ENCODE peak calls at places on chromosomes 13 and 19, in six cellular contexts. N is PC-3, I is adrenal gland, Z is omental fat pad, J is AG09309, X is GM06990. Y is an unnamed sample.
A peak's percentile ranks its signal among the peaks of the same experiment; 100 is the strongest.

GRCh38 chr19:44356383-44357111 is at the start of gene ZNF112:
- DNase-seq in Z (peak; percentile 54), J (peak; percentile 63), N (peak; percentile 92), I (peak; percentile 93), X (peak; percentile 14), Y (peak; percentile 91)

GRCh38 chr19:6213696-6214585 is 65.8 kb downstream of the MLLT1 start:
- DNase-seq in N (no peak), X (no peak), J (no peak), I (no peak), Z (no peak), Y (no peak)

GRCh38 chr19:7917292-7918061 is 2.7 kb upstream of the SNAPC2 start:
- DNase-seq in X (peak; percentile 72), N (peak; percentile 75), I (no peak), Z (no peak), J (no peak), Y (peak; percentile 40)

GRCh38 chr13:35787937-35788336 is 311.4 kb upstream of the MAB21L1 start:
- DNase-seq in Z (no peak), J (no peak), I (no peak), X (no peak), N (no peak), Y (no peak)

GRCh38 chr13:109428146-109428545 is 358.2 kb downstream of the IRS2 start:
- DNase-seq in X (no peak), N (no peak), I (no peak), J (no peak), Z (no peak), Y (no peak)

GRCh38 chr13:51999525-51999924 is 11.7 kb downstream of the ATP7B start:
- DNase-seq in J (no peak), I (no peak), N (peak; percentile 38), X (no peak), Z (no peak), Y (no peak)

GRCh38 chr13:27264181-27264580 is 6.4 kb upstream of the RASL11A start:
- DNase-seq in X (no peak), J (no peak), Z (no peak), N (no peak), I (peak; percentile 59), Y (peak; percentile 73)

GRCh38 chr13:84296386-84296785 is 414.1 kb upstream of the SLITRK1 start:
- DNase-seq in J (no peak), X (no peak), Z (no peak), N (no peak), I (no peak), Y (no peak)

GRCh38 chr13:29801737-29802305 is 48.6 kb downstream of the UBL3 start:
- DNase-seq in N (no peak), J (no peak), I (no peak), X (no peak), Z (no peak), Y (no peak)

GRCh38 chr13:46198794-46199193 is 12.9 kb upstream of the LRRC63 start:
- DNase-seq in N (no peak), I (no peak), Z (no peak), J (no peak), X (no peak), Y (no peak)

GRCh38 chr19:19474950-19475781 is 40.2 kb downstream of the TSSK6 start:
- DNase-seq in I (peak; percentile 58), J (no peak), X (no peak), N (no peak), Z (no peak), Y (no peak)

GRCh38 chr19:24074720-24075119 is 12.3 kb upstream of the ZNF254 start:
- DNase-seq in Z (no peak), X (no peak), N (peak; percentile 81), I (no peak), J (no peak), Y (peak; percentile 30)

GRCh38 chr13:40681341-40682051 is 15.1 kb upstream of the FOXO1 start:
- DNase-seq in I (no peak), N (no peak), Z (no peak), J (no peak), X (no peak), Y (no peak)

GRCh38 chr19:17402982-17403855 is 2.2 kb downstream of the BST2 start:
- DNase-seq in Z (no peak), I (peak; percentile 75), N (no peak), J (no peak), X (no peak), Y (no peak)

GRCh38 chr13:40878321-40878720 is 88.9 kb downstream of the SLC25A15 start:
- DNase-seq in J (no peak), Z (no peak), I (no peak), N (no peak), X (no peak), Y (no peak)

GRCh38 chr13:51614350-51614786 is 30.1 kb downstream of the WDFY2 start:
- DNase-seq in N (no peak), Z (no peak), I (peak; percentile 48), J (no peak), X (peak; percentile 36), Y (no peak)

GRCh38 chr19:7294571-7295212 is 478 bp upstream of the INSR start:
- DNase-seq in I (peak; percentile 85), X (peak; percentile 81), Z (no peak), N (peak; percentile 48), J (no peak), Y (peak; percentile 14)

GRCh38 chr19:43809762-43810696 is 7.8 kb upstream of the LYPD5 start:
- DNase-seq in X (peak; percentile 34), Z (no peak), I (no peak), J (peak; percentile 27), N (peak; percentile 75), Y (peak; percentile 67)

DNA sequence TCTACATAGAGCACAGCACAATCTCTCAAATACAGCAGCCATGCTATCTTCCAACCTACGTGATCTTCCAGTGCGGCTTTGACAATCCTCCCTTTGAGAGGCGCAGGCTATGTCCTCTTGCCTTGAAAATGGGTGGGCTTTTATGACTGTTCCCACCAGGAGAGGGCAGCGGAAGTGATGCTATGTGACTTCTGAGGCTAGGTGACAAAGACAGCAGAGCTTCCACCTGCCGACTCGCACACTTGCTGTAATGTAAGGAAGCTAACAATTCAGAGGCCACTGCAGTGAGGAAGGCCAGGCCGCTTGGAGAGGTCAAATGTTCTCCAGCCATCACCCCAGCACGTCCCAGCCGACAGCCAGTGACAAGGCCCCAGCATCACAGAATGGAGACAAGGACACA is 65.8 kb downstream of the MRPL57 start:
- DNase-seq in X (no peak), I (no peak), Z (no peak), J (no peak), N (no peak), Y (no peak)
- TF ChIP-seq CTCF in X (no peak), I (no peak), Z (no peak), J (no peak), N (no peak), Y (no peak)

GRCh38 chr13:58960909-58961308 is 1202.8 kb downstream of the DIAPH3 start:
- DNase-seq in N (peak; percentile 7), J (no peak), I (no peak), X (no peak), Z (no peak), Y (peak; percentile 48)
- TF ChIP-seq CTCF in N (peak; percentile 36), J (no peak), I (no peak), X (peak; percentile 15), Z (no peak), Y (peak; percentile 34)

GRCh38 chr13:97658556-97658955 is 224.6 kb downstream of the RAP2A start:
- DNase-seq in X (no peak), Z (no peak), N (no peak), I (no peak), J (no peak), Y (no peak)

GRCh38 chr13:97659602-97660001 is 225.6 kb downstream of the RAP2A start:
- DNase-seq in Z (no peak), I (peak; percentile 25), N (no peak), X (no peak), J (no peak), Y (peak; percentile 13)

GRCh38 chr13:97660488-97661086 is 226.6 kb downstream of the RAP2A start:
- DNase-seq in I (no peak), J (no peak), X (no peak), N (no peak), Z (no peak), Y (no peak)
- TF ChIP-seq CTCF in I (no peak), J (no peak), X (no peak), N (no peak), Z (no peak), Y (no peak)

GRCh38 chr19:51396175-51396574 is 5.8 kb upstream of the C19orf84 start:
- DNase-seq in J (no peak), X (no peak), I (no peak), N (no peak), Z (no peak), Y (no peak)

GRCh38 chr19:51398096-51398704 is 7.8 kb upstream of the C19orf84 start:
- DNase-seq in X (no peak), I (no peak), J (no peak), Z (no peak), N (peak; percentile 59), Y (no peak)

GRCh38 chr19:51391073-51391611 is 751 bp upstream of the C19orf84 start:
- DNase-seq in X (no peak), J (no peak), I (no peak), Z (no peak), N (no peak), Y (no peak)

GRCh38 chr19:51389143-51389542 is 1.2 kb downstream of the C19orf84 start:
- DNase-seq in X (no peak), I (no peak), J (no peak), N (no peak), Z (no peak), Y (no peak)

DNA sequence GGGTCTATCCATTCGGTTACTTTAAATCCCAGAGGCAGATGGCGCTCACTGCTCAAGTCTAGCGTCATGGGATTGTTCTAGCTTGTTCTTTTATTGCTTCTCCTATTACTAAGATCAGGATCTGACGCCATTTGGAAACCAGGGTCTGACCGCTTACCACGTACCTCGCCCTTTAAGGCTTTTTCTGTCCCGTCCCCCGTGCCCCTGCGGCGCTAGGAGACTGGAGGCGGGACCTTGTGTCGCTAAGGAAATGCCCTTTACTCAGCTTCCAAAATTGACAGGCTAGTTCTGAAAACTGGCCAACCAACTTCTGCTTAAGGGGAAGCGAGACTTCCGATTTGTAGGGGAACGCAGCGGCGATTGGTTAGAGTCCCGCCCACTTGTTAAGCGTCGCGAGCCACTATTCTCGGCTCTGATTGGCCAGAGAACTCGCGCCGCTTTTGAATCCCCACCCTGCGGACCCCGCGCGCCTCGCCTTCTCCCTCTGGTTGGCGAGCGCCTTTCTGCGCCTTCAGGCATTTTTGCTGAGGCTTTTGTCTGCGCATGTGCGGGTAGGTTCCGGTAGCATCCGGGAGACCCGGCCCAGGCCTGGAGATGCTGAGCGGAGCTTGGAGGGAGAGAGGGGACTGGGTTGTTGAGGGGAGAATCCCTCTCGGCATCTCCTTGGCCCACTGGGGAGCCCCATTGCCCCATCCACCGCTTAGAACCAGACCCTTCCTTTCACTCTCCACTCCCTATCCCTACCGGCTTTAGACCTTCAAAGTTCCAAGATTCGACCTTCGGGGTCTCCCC is 3.9 kb upstream of the C19orf84 start:
- DNase-seq in J (peak; percentile 97), X (peak; percentile 96), N (peak; percentile 100), Z (peak; percentile 78), I (peak; percentile 94), Y (peak; percentile 99)
- TF ChIP-seq CTCF in J (peak; percentile 3), X (no peak), N (peak; percentile 59), Z (no peak), I (no peak), Y (no peak)

DNA sequence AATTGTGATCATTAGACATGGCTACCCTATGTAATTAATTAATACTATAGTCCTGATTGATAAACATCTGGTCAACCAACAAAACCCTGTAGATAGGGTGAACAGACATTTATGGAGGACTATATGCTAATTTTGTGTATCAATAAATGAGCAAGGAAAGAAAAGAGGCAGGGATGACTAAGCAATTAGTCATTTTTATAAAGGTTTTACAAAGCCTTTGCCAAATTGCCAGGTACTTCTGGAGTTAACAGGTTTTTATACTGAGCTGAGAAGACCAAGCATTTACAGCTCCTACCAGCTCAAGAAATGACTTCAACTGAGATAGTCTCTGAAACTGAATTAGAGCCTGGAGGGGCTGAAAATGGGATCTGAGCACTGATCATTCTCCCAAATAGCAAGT is 186.8 kb upstream of the PRR20A start:
- DNase-seq in N (peak; percentile 30), Z (no peak), X (no peak), J (no peak), I (no peak), Y (no peak)
- TF ChIP-seq CTCF in N (no peak), Z (no peak), X (no peak), J (no peak), I (no peak), Y (no peak)

Y was measured in astrocyte of the spinal cord.